ENCODE peak calls at places on chromosomes 3 and 15, in six cellular contexts. R is adrenal gland; X is OCI-LY7; J is CD8-positive, alpha-beta T cell; H is ascending aorta; T is Peyer's patch. G is an unnamed sample.

GRCh38 chr15:46713045-46713444 is 1004.3 kb upstream of the SEMA6D start:
- DNase-seq in X (no peak), J (no peak), T (no peak), R (no peak), H (no peak), G (no peak)

GRCh38 chr3:36944641-36945270 is at the start of gene TRANK1:
- DNase-seq in R (peak; percentile 54), T (peak; percentile 67), X (peak; percentile 82), H (peak; percentile 83), J (peak; percentile 80), G (peak; percentile 72)

GRCh38 chr3:105561875-105562274 is 195.2 kb downstream of the ALCAM start:
- DNase-seq in J (no peak), X (no peak), H (no peak), T (no peak), R (no peak), G (no peak)

GRCh38 chr15:79185199-79185598 is 94.6 kb upstream of the RASGRF1 start:
- DNase-seq in J (no peak), X (peak; percentile 21), H (no peak), R (peak; percentile 6), T (no peak), G (no peak)

GRCh38 chr3:173238091-173238490 is 97.1 kb upstream of the SPATA16 start:
- DNase-seq in T (no peak), H (no peak), X (no peak), R (no peak), J (no peak), G (no peak)

GRCh38 chr15:28094732-28095521 is 4.2 kb downstream of the OCA2 start:
- DNase-seq in R (peak; percentile 54), T (peak; percentile 92), J (peak; percentile 49), X (no peak), H (peak; percentile 77), G (no peak)

GRCh38 chr3:29240248-29240647 is 40.6 kb upstream of the RBMS3 start:
- DNase-seq in X (no peak), H (no peak), J (no peak), R (no peak), T (no peak), G (no peak)

GRCh38 chr15:92714457-92715401 is 59.2 kb upstream of the FAM174B start:
- DNase-seq in X (peak; percentile 54), J (peak; percentile 78), R (peak; percentile 76), H (peak; percentile 80), T (peak; percentile 62), G (peak; percentile 80)

GRCh38 chr3:197356741-197357140 is 58.3 kb upstream of the DLG1 start:
- DNase-seq in J (no peak), H (no peak), R (no peak), T (no peak), X (no peak), G (no peak)

GRCh38 chr3:132174500-132174899 is 139.7 kb upstream of the CPNE4 start:
- DNase-seq in J (no peak), H (no peak), T (no peak), R (no peak), X (no peak), G (no peak)

GRCh38 chr3:184594386-184595035 is 32.9 kb downstream of the EPHB3 start:
- DNase-seq in R (no peak), H (no peak), J (no peak), X (no peak), T (no peak), G (peak; percentile 35)

GRCh38 chr15:58369261-58369699 is 62.5 kb upstream of the LIPC start:
- DNase-seq in T (no peak), H (no peak), R (no peak), X (no peak), J (no peak), G (no peak)

GRCh38 chr3:10814623-10815022 is 1.4 kb upstream of the SLC6A11 start:
- DNase-seq in T (no peak), R (no peak), H (no peak), J (no peak), X (no peak), G (no peak)

GRCh38 chr15:73630796-73631471 is 2.3 kb downstream of the NPTN start:
- DNase-seq in X (no peak), H (no peak), R (no peak), J (no peak), T (no peak), G (no peak)

GRCh38 chr3:36663666-36664291 is 100.6 kb downstream of the DCLK3 start:
- DNase-seq in H (no peak), X (no peak), R (no peak), J (no peak), T (no peak), G (no peak)

GRCh38 chr3:138114988-138115971 is at the start of gene DZIP1L:
- DNase-seq in J (peak; percentile 15), T (peak; percentile 62), R (peak; percentile 52), H (peak; percentile 81), X (no peak), G (peak; percentile 79)

GRCh38 chr15:44536962-44537727 is at the start of gene EIF3J:
- DNase-seq in X (peak; percentile 95), T (peak; percentile 97), H (peak; percentile 97), J (peak; percentile 94), R (peak; percentile 98), G (peak; percentile 95)

GRCh38 chr3:177538743-177539730 is 341.8 kb upstream of the TBL1XR1 start:
- DNase-seq in H (no peak), T (no peak), X (peak; percentile 25), R (no peak), J (no peak), G (no peak)

GRCh38 chr3:72130565-72130964 is 345.6 kb upstream of the PROK2 start:
- DNase-seq in R (no peak), T (no peak), H (no peak), X (no peak), J (no peak), G (no peak)

GRCh38 chr3:179771797-179772196 is 119.0 kb downstream of the USP13 start:
- DNase-seq in X (no peak), H (no peak), J (no peak), T (no peak), R (no peak), G (no peak)

GRCh38 chr15:90036343-90036742 is 35.2 kb downstream of the ZNF710 start:
- DNase-seq in H (peak; percentile 56), T (peak; percentile 34), J (no peak), R (no peak), X (no peak), G (no peak)

GRCh38 chr15:100493213-100493612 is 35.5 kb downstream of the CERS3 start:
- DNase-seq in R (no peak), J (no peak), H (no peak), T (no peak), X (no peak), G (no peak)

GRCh38 chr3:12440927-12441326 is 43.4 kb upstream of the TSEN2 start:
- DNase-seq in R (peak; percentile 24), J (no peak), X (no peak), H (peak; percentile 66), T (no peak), G (peak; percentile 67)

DNA sequence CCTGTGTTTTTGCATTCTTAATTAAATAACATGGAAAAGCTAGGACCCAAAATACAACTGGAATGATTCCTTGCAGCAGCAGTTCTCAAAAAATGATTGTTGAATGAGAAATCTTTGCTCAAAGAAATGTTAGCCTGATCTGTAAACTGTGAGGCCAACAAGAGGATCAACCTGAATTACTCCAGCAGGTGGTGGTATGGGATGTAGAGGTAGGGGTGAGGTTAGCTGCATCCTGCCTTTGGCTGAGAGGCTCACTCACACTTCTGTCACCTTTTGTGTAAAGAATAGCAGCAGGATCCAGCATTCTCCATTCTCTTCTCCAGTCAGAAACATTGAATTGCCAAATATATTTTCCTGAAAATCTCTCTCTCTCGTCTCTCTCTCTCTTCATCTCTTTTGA is 26.5 kb upstream of the FAM98B start:
- DNase-seq in R (no peak), X (peak; percentile 8), H (no peak), T (no peak), J (no peak), G (no peak)
- H3K9me3 ChIP-seq in R (no peaks in the 10 kb centered on the region), X (no peaks in the 10 kb centered on the region), H (no peaks in the 10 kb centered on the region), T (no peaks in the 10 kb centered on the region), J (no peaks in the 10 kb centered on the region), G (no peaks in the 10 kb centered on the region)

DNA sequence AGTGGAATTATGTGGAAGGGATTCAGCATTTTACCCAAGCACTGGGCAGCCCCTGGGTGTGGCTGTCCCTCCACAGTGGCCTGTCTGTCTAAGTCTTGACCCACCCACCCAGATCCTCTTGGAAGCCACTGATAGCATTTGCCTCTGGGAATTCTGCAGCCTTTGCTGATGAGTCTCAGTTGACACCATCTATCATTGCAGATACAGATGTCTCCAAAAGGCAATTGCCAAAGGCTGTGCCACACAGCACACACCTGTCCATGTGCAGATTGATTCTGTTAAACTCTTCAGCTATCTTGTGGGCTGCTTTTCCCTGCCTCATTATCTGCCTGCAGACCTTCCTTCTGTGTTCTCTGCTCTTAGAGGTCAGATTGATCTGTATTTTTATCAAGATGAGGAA is 18.1 kb downstream of the CX3CR1 start:
- DNase-seq in R (no peak), X (no peak), T (no peak), J (no peak), H (no peak), G (no peak)
- H3K4me1 ChIP-seq in R (no peaks in the 10 kb centered on the region), X (peaks cover 24% of the 10 kb centered on the region), T (no peaks in the 10 kb centered on the region), J (peaks cover 12% of the 10 kb centered on the region), H (peaks cover 6% of the 10 kb centered on the region), G (no peaks in the 10 kb centered on the region)

GRCh38 chr3:53594276-53594675 is 99.9 kb downstream of the CACNA1D start:
- DNase-seq in R (no peak), J (no peak), H (no peak), T (no peak), X (no peak), G (no peak)

GRCh38 chr3:53591646-53592045 is 97.2 kb downstream of the CACNA1D start:
- DNase-seq in X (no peak), T (no peak), R (no peak), J (no peak), H (no peak), G (no peak)

GRCh38 chr3:53593611-53594010 is 99.2 kb downstream of the CACNA1D start:
- DNase-seq in R (no peak), T (no peak), X (no peak), H (no peak), J (no peak), G (no peak)

GRCh38 chr3:53590606-53591005 is 96.2 kb downstream of the CACNA1D start:
- DNase-seq in T (no peak), H (no peak), R (no peak), X (no peak), J (no peak), G (no peak)

DNA sequence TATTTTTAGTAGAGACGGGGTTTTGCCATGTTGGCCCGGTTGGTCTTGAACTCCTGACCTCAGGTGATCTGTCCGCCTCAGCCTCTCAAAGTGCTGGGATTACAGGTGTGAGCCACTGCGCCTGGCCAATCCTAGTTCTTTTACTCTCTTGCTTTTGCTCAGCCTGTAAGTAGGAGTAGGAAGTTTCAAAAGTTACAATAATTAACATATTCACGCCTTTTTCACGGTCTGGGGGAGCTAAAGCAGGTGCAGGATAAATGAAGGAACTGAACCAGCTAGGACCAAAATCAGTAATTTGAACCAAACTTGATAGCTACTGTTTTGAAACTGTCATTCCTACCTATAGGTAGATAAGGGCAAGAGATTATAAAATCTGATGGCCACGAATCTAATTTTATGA is 98.5 kb downstream of the CACNA1D start:
- DNase-seq in H (no peak), X (peak; percentile 7), J (no peak), T (no peak), R (no peak), G (no peak)
- H3K27ac ChIP-seq in H (no peak overlapping the region), X (no peak overlapping the region), J (no peak overlapping the region), T (no peak overlapping the region), R (no peak overlapping the region), G (no peak overlapping the region)

DNA sequence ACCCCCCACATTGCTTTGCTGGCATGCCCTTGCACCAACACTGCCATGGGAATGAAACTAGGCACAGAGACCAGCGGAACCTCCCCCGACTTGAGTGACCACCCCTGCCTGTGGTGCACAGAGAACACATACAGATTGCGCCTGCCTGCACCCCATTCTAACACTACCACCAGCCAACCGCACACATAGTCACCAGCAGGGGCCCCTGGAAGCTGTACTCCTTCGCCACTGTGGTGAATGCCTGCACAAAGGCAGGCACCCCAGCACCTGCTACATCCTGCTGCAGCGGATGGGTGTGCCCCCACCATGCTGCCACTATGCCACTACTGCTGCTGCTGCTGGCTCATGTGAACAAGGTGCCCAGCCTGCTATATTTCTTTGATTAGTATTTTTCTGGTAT is 27.4 kb upstream of the DNAAF4 start:
- DNase-seq in H (no peak), J (no peak), T (no peak), R (no peak), X (peak; percentile 44), G (no peak)
- H3K9me3 ChIP-seq in H (no peaks in the 10 kb centered on the region), J (no peaks in the 10 kb centered on the region), T (no peaks in the 10 kb centered on the region), R (no peaks in the 10 kb centered on the region), X (no peaks in the 10 kb centered on the region), G (no peaks in the 10 kb centered on the region)

G was measured in uterus.